ENCODE peak calls at places on chromosomes 3 and 15, in ten cellular contexts. One of them, this sample, is unnamed.

GRCh38 chr15:69758810-69759410 is 306.3 kb downstream of the RPLP1 start:
- DNase-seq in T-cell: peak; percentile 85
- DNase-seq in SK-N-DZ: no peak
- DNase-seq in adipocyte: no peak
- DNase-seq in type B pancreatic cell: no peak
- DNase-seq in EH: peak; percentile 77
- DNase-seq in RWPE2: no peak
- DNase-seq in T follicular helper cell: peak; percentile 80
- DNase-seq in D721Med: no peak
- DNase-seq in NCI-H1694 treated with DMSO at 0.1 percent for 48 hours: no peak
- DNase-seq in this sample: peak; percentile 88

GRCh38 chr3:197709135-197709534 is 27.6 kb downstream of the RUBCN start:
- DNase-seq in EH: no peak
- DNase-seq in T-cell: no peak
- DNase-seq in T follicular helper cell: no peak
- DNase-seq in type B pancreatic cell: no peak
- DNase-seq in D721Med: no peak
- DNase-seq in SK-N-DZ: no peak
- DNase-seq in adipocyte: no peak
- DNase-seq in RWPE2: no peak
- DNase-seq in NCI-H1694 treated with DMSO at 0.1 percent for 48 hours: no peak
- DNase-seq in this sample: no peak

GRCh38 chr3:27943106-27943505 is 221.0 kb upstream of the EOMES start:
- DNase-seq in adipocyte: peak; percentile 26
- DNase-seq in type B pancreatic cell: no peak
- DNase-seq in D721Med: no peak
- DNase-seq in NCI-H1694 treated with DMSO at 0.1 percent for 48 hours: no peak
- DNase-seq in T-cell: no peak
- DNase-seq in T follicular helper cell: no peak
- DNase-seq in RWPE2: no peak
- DNase-seq in EH: peak; percentile 7
- DNase-seq in SK-N-DZ: peak; percentile 10
- DNase-seq in this sample: no peak

GRCh38 chr3:104245241-104245640 is 1121.5 kb upstream of the ALCAM start:
- DNase-seq in NCI-H1694 treated with DMSO at 0.1 percent for 48 hours: no peak
- DNase-seq in T follicular helper cell: no peak
- DNase-seq in RWPE2: no peak
- DNase-seq in adipocyte: peak; percentile 6
- DNase-seq in SK-N-DZ: no peak
- DNase-seq in type B pancreatic cell: no peak
- DNase-seq in EH: no peak
- DNase-seq in D721Med: no peak
- DNase-seq in T-cell: no peak
- DNase-seq in this sample: no peak

GRCh38 chr3:106814231-106814630 is 563.0 kb upstream of the CCDC54 start:
- DNase-seq in adipocyte: no peak
- DNase-seq in type B pancreatic cell: no peak
- DNase-seq in RWPE2: no peak
- DNase-seq in D721Med: no peak
- DNase-seq in NCI-H1694 treated with DMSO at 0.1 percent for 48 hours: peak; percentile 89
- DNase-seq in EH: peak; percentile 48
- DNase-seq in T follicular helper cell: no peak
- DNase-seq in SK-N-DZ: no peak
- DNase-seq in T-cell: no peak
- DNase-seq in this sample: no peak

GRCh38 chr3:111610612-111611054 is 15.5 kb upstream of the ZBED2 start:
- DNase-seq in T follicular helper cell: peak; percentile 22
- DNase-seq in D721Med: no peak
- DNase-seq in EH: no peak
- DNase-seq in NCI-H1694 treated with DMSO at 0.1 percent for 48 hours: no peak
- DNase-seq in T-cell: no peak
- DNase-seq in RWPE2: peak; percentile 85
- DNase-seq in SK-N-DZ: no peak
- DNase-seq in type B pancreatic cell: no peak
- DNase-seq in adipocyte: no peak
- DNase-seq in this sample: no peak

GRCh38 chr3:43647331-43648166 is 25.7 kb upstream of the ANO10 start:
- DNase-seq in NCI-H1694 treated with DMSO at 0.1 percent for 48 hours: no peak
- DNase-seq in SK-N-DZ: no peak
- DNase-seq in adipocyte: peak; percentile 55
- DNase-seq in type B pancreatic cell: no peak
- DNase-seq in T-cell: no peak
- DNase-seq in EH: no peak
- DNase-seq in T follicular helper cell: no peak
- DNase-seq in RWPE2: no peak
- DNase-seq in D721Med: no peak
- DNase-seq in this sample: no peak

GRCh38 chr3:196082471-196082971 is 631 bp upstream of the TFRC start:
- DNase-seq in adipocyte: no peak
- DNase-seq in SK-N-DZ: no peak
- DNase-seq in T-cell: no peak
- DNase-seq in NCI-H1694 treated with DMSO at 0.1 percent for 48 hours: peak; percentile 22
- DNase-seq in D721Med: no peak
- DNase-seq in type B pancreatic cell: no peak
- DNase-seq in RWPE2: no peak
- DNase-seq in T follicular helper cell: no peak
- DNase-seq in EH: no peak
- DNase-seq in this sample: peak; percentile 28

GRCh38 chr3:181782306-181782924 is 70.7 kb downstream of the SOX2 start:
- DNase-seq in RWPE2: no peak
- DNase-seq in EH: no peak
- DNase-seq in NCI-H1694 treated with DMSO at 0.1 percent for 48 hours: no peak
- DNase-seq in D721Med: no peak
- DNase-seq in T-cell: no peak
- DNase-seq in adipocyte: peak; percentile 1
- DNase-seq in type B pancreatic cell: no peak
- DNase-seq in SK-N-DZ: no peak
- DNase-seq in T follicular helper cell: no peak
- DNase-seq in this sample: peak; percentile 12

GRCh38 chr3:107884719-107885460 is 205.9 kb downstream of the CD47 start:
- DNase-seq in EH: peak; percentile 98
- DNase-seq in T follicular helper cell: no peak
- DNase-seq in D721Med: no peak
- DNase-seq in adipocyte: peak; percentile 75
- DNase-seq in type B pancreatic cell: no peak
- DNase-seq in RWPE2: no peak
- DNase-seq in SK-N-DZ: no peak
- DNase-seq in NCI-H1694 treated with DMSO at 0.1 percent for 48 hours: no peak
- DNase-seq in T-cell: no peak
- DNase-seq in this sample: peak; percentile 49

GRCh38 chr3:123027292-123028232 is at the start of gene SEMA5B:
- DNase-seq in adipocyte: peak; percentile 57
- DNase-seq in T-cell: no peak
- DNase-seq in EH: peak; percentile 13
- DNase-seq in type B pancreatic cell: peak; percentile 80
- DNase-seq in NCI-H1694 treated with DMSO at 0.1 percent for 48 hours: peak; percentile 60
- DNase-seq in SK-N-DZ: peak; percentile 82
- DNase-seq in T follicular helper cell: no peak
- DNase-seq in D721Med: peak; percentile 67
- DNase-seq in RWPE2: peak; percentile 70
- DNase-seq in this sample: peak; percentile 6

GRCh38 chr3:53046171-53047170 is 598 bp upstream of the SFMBT1 start:
- DNase-seq in type B pancreatic cell: peak; percentile 72
- DNase-seq in SK-N-DZ: peak; percentile 44
- DNase-seq in EH: peak; percentile 37
- DNase-seq in T follicular helper cell: peak; percentile 37
- DNase-seq in D721Med: peak; percentile 41
- DNase-seq in adipocyte: peak; percentile 55
- DNase-seq in T-cell: peak; percentile 39
- DNase-seq in RWPE2: peak; percentile 67
- DNase-seq in NCI-H1694 treated with DMSO at 0.1 percent for 48 hours: no peak
- DNase-seq in this sample: peak; percentile 19

GRCh38 chr3:33833408-33834116 is 35.1 kb downstream of the PDCD6IP start:
- DNase-seq in adipocyte: no peak
- DNase-seq in T-cell: no peak
- DNase-seq in T follicular helper cell: no peak
- DNase-seq in EH: no peak
- DNase-seq in D721Med: no peak
- DNase-seq in type B pancreatic cell: no peak
- DNase-seq in NCI-H1694 treated with DMSO at 0.1 percent for 48 hours: no peak
- DNase-seq in SK-N-DZ: no peak
- DNase-seq in RWPE2: no peak
- DNase-seq in this sample: no peak

GRCh38 chr3:4979401-4980228 is at the start of gene BHLHE40:
- DNase-seq in EH: no peak
- DNase-seq in NCI-H1694 treated with DMSO at 0.1 percent for 48 hours: no peak
- DNase-seq in RWPE2: no peak
- DNase-seq in T-cell: peak; percentile 3
- DNase-seq in type B pancreatic cell: no peak
- DNase-seq in SK-N-DZ: peak; percentile 55
- DNase-seq in T follicular helper cell: no peak
- DNase-seq in D721Med: no peak
- DNase-seq in adipocyte: no peak
- DNase-seq in this sample: peak; percentile 46

GRCh38 chr3:138465927-138466326 is 31.5 kb downstream of the ESYT3 start:
- DNase-seq in RWPE2: no peak
- DNase-seq in type B pancreatic cell: no peak
- DNase-seq in T-cell: no peak
- DNase-seq in T follicular helper cell: no peak
- DNase-seq in EH: no peak
- DNase-seq in NCI-H1694 treated with DMSO at 0.1 percent for 48 hours: peak; percentile 41
- DNase-seq in adipocyte: no peak
- DNase-seq in D721Med: no peak
- DNase-seq in SK-N-DZ: no peak
- DNase-seq in this sample: no peak

GRCh38 chr15:62248277-62248974 is 83.3 kb upstream of the C2CD4B start:
- DNase-seq in NCI-H1694 treated with DMSO at 0.1 percent for 48 hours: no peak
- DNase-seq in type B pancreatic cell: no peak
- DNase-seq in T-cell: no peak
- DNase-seq in D721Med: no peak
- DNase-seq in adipocyte: no peak
- DNase-seq in EH: no peak
- DNase-seq in RWPE2: no peak
- DNase-seq in T follicular helper cell: no peak
- DNase-seq in SK-N-DZ: no peak
- DNase-seq in this sample: no peak

GRCh38 chr15:45458746-45459403 is 63.7 kb downstream of the SLC30A4 start:
- DNase-seq in EH: peak; percentile 54
- DNase-seq in SK-N-DZ: peak; percentile 53
- DNase-seq in T-cell: peak; percentile 60
- DNase-seq in RWPE2: no peak
- DNase-seq in NCI-H1694 treated with DMSO at 0.1 percent for 48 hours: peak; percentile 35
- DNase-seq in type B pancreatic cell: no peak
- DNase-seq in T follicular helper cell: peak; percentile 72
- DNase-seq in D721Med: no peak
- DNase-seq in adipocyte: peak; percentile 85
- DNase-seq in this sample: peak; percentile 60

GRCh38 chr3:54814224-54814623 is 113.6 kb downstream of the LRTM1 start:
- DNase-seq in EH: no peak
- DNase-seq in type B pancreatic cell: no peak
- DNase-seq in T follicular helper cell: no peak
- DNase-seq in RWPE2: no peak
- DNase-seq in SK-N-DZ: no peak
- DNase-seq in NCI-H1694 treated with DMSO at 0.1 percent for 48 hours: no peak
- DNase-seq in D721Med: no peak
- DNase-seq in T-cell: no peak
- DNase-seq in adipocyte: no peak
- DNase-seq in this sample: no peak

GRCh38 chr3:12501360-12502020 is 17.2 kb downstream of the TSEN2 start:
- DNase-seq in T follicular helper cell: no peak
- DNase-seq in type B pancreatic cell: no peak
- DNase-seq in RWPE2: no peak
- DNase-seq in NCI-H1694 treated with DMSO at 0.1 percent for 48 hours: no peak
- DNase-seq in T-cell: no peak
- DNase-seq in EH: peak; percentile 35
- DNase-seq in adipocyte: peak; percentile 88
- DNase-seq in SK-N-DZ: no peak
- DNase-seq in D721Med: no peak
- DNase-seq in this sample: peak; percentile 96

GRCh38 chr15:85339976-85340665 is 40.3 kb upstream of the AKAP13 start:
- DNase-seq in T follicular helper cell: no peak
- DNase-seq in NCI-H1694 treated with DMSO at 0.1 percent for 48 hours: no peak
- DNase-seq in adipocyte: no peak
- DNase-seq in D721Med: no peak
- DNase-seq in type B pancreatic cell: no peak
- DNase-seq in RWPE2: no peak
- DNase-seq in T-cell: no peak
- DNase-seq in SK-N-DZ: no peak
- DNase-seq in EH: peak; percentile 66
- DNase-seq in this sample: peak; percentile 59

GRCh38 chr3:35633332-35634124 is 5.8 kb upstream of the ARPP21 start:
- DNase-seq in EH: no peak
- DNase-seq in SK-N-DZ: no peak
- DNase-seq in T-cell: no peak
- DNase-seq in NCI-H1694 treated with DMSO at 0.1 percent for 48 hours: no peak
- DNase-seq in T follicular helper cell: no peak
- DNase-seq in RWPE2: no peak
- DNase-seq in adipocyte: peak; percentile 21
- DNase-seq in type B pancreatic cell: no peak
- DNase-seq in D721Med: no peak
- DNase-seq in this sample: no peak

GRCh38 chr3:42507751-42508335 is 5.4 kb downstream of the VIPR1 start:
- DNase-seq in NCI-H1694 treated with DMSO at 0.1 percent for 48 hours: no peak
- DNase-seq in type B pancreatic cell: no peak
- DNase-seq in EH: no peak
- DNase-seq in RWPE2: peak; percentile 28
- DNase-seq in T-cell: no peak
- DNase-seq in D721Med: no peak
- DNase-seq in SK-N-DZ: no peak
- DNase-seq in adipocyte: no peak
- DNase-seq in T follicular helper cell: no peak
- DNase-seq in this sample: no peak

GRCh38 chr3:133301731-133302130 is 98.1 kb upstream of the BFSP2 start:
- DNase-seq in SK-N-DZ: no peak
- DNase-seq in RWPE2: no peak
- DNase-seq in NCI-H1694 treated with DMSO at 0.1 percent for 48 hours: no peak
- DNase-seq in D721Med: no peak
- DNase-seq in adipocyte: no peak
- DNase-seq in EH: peak; percentile 27
- DNase-seq in type B pancreatic cell: no peak
- DNase-seq in T-cell: no peak
- DNase-seq in T follicular helper cell: no peak
- DNase-seq in this sample: no peak

GRCh38 chr15:90953947-90954711 is 555 bp upstream of the RCCD1 start:
- DNase-seq in D721Med: no peak
- DNase-seq in type B pancreatic cell: no peak
- DNase-seq in T-cell: no peak
- DNase-seq in SK-N-DZ: no peak
- DNase-seq in RWPE2: no peak
- DNase-seq in adipocyte: no peak
- DNase-seq in NCI-H1694 treated with DMSO at 0.1 percent for 48 hours: no peak
- DNase-seq in EH: no peak
- DNase-seq in T follicular helper cell: no peak
- DNase-seq in this sample: no peak

GRCh38 chr15:58864602-58865419 is 68.7 kb downstream of the SLTM start:
- DNase-seq in adipocyte: no peak
- DNase-seq in SK-N-DZ: peak; percentile 13
- DNase-seq in NCI-H1694 treated with DMSO at 0.1 percent for 48 hours: no peak
- DNase-seq in T follicular helper cell: no peak
- DNase-seq in EH: peak; percentile 29
- DNase-seq in RWPE2: peak; percentile 74
- DNase-seq in T-cell: no peak
- DNase-seq in D721Med: no peak
- DNase-seq in type B pancreatic cell: no peak
- DNase-seq in this sample: peak; percentile 39

GRCh38 chr3:100274361-100274760 is 13.6 kb downstream of the TBC1D23 start:
- DNase-seq in type B pancreatic cell: no peak
- DNase-seq in T follicular helper cell: no peak
- DNase-seq in NCI-H1694 treated with DMSO at 0.1 percent for 48 hours: no peak
- DNase-seq in SK-N-DZ: no peak
- DNase-seq in D721Med: no peak
- DNase-seq in T-cell: no peak
- DNase-seq in EH: no peak
- DNase-seq in RWPE2: no peak
- DNase-seq in adipocyte: no peak
- DNase-seq in this sample: no peak

GRCh38 chr3:32758375-32758753 is 59.4 kb upstream of the TRIM71 start:
- DNase-seq in type B pancreatic cell: no peak
- DNase-seq in D721Med: no peak
- DNase-seq in RWPE2: no peak
- DNase-seq in T follicular helper cell: no peak
- DNase-seq in NCI-H1694 treated with DMSO at 0.1 percent for 48 hours: no peak
- DNase-seq in SK-N-DZ: no peak
- DNase-seq in adipocyte: peak; percentile 27
- DNase-seq in T-cell: no peak
- DNase-seq in EH: peak; percentile 35
- DNase-seq in this sample: peak; percentile 77

GRCh38 chr15:70023769-70024491 is 73.8 kb downstream of the TLE3 start:
- DNase-seq in type B pancreatic cell: no peak
- DNase-seq in T follicular helper cell: no peak
- DNase-seq in SK-N-DZ: no peak
- DNase-seq in RWPE2: no peak
- DNase-seq in D721Med: no peak
- DNase-seq in EH: peak; percentile 84
- DNase-seq in adipocyte: peak; percentile 49
- DNase-seq in NCI-H1694 treated with DMSO at 0.1 percent for 48 hours: peak; percentile 10
- DNase-seq in T-cell: no peak
- DNase-seq in this sample: peak; percentile 80